ENCODE peak calls at places on chromosome 9, in seven cellular contexts. A, N, G, Y, R, B and I are unnamed samples.

GRCh38 chr9:84271004-84271886 is 69.3 kb downstream of the SLC28A3 start:
- DNase-seq in A (peak), N (peak), R (peak), G (peak), Y (peak), B (no peak), I (no peak)

GRCh38 chr9:76459691-76460635 is 981 bp downstream of the GCNT1 start:
- DNase-seq in B (no peak), Y (peak), N (peak), R (peak), G (peak), A (peak), I (no peak)

GRCh38 chr9:128416432-128417019 is 4.1 kb upstream of the CERCAM start:
- DNase-seq in Y (no peak), R (no peak), N (no peak), B (no peak), A (no peak), G (no peak), I (no peak)

GRCh38 chr9:114804504-114804903 is 1.3 kb downstream of the TNFSF15 start:
- DNase-seq in G (peak), Y (peak), B (peak), R (no peak), N (peak), A (peak), I (peak)

GRCh38 chr9:1457460-1457859 is 407.3 kb downstream of the DMRT2 start:
- DNase-seq in R (no peak), B (no peak), N (no peak), Y (no peak), A (no peak), G (no peak), I (no peak)

GRCh38 chr9:109901191-109901590 is 121.2 kb downstream of the PALM2AKAP2 start:
- DNase-seq in G (no peak), Y (no peak), B (no peak), A (peak), N (no peak), R (no peak), I (no peak)

GRCh38 chr9:133119039-133119438 is 2.0 kb downstream of the RALGDS start:
- DNase-seq in A (no peak), R (no peak), B (no peak), G (no peak), Y (no peak), N (no peak), I (no peak)

GRCh38 chr9:99134893-99135341 is 30.0 kb downstream of the TGFBR1 start:
- DNase-seq in R (no peak), A (peak), N (no peak), Y (no peak), B (peak), G (no peak), I (peak)

GRCh38 chr9:120043448-120043847 is 536.5 kb downstream of the CDK5RAP2 start:
- DNase-seq in B (no peak), R (peak), A (no peak), Y (no peak), N (peak), G (no peak), I (no peak)

GRCh38 chr9:27865031-27865438 is 291.8 kb upstream of the C9orf72 start:
- DNase-seq in G (no peak), N (peak), Y (peak), A (peak), R (no peak), B (no peak), I (peak)

GRCh38 chr9:35940474-35941467 is 17.2 kb downstream of the OR2S2 start:
- DNase-seq in B (no peak), N (no peak), G (no peak), R (no peak), Y (no peak), A (no peak), I (no peak)

GRCh38 chr9:17521456-17521855 is 57.4 kb upstream of the SH3GL2 start:
- DNase-seq in R (no peak), B (no peak), Y (no peak), G (no peak), N (no peak), A (no peak), I (no peak)

GRCh38 chr9:17519761-17520160 is 59.1 kb upstream of the SH3GL2 start:
- DNase-seq in A (peak), B (no peak), R (no peak), G (no peak), Y (peak), N (no peak), I (no peak)

GRCh38 chr9:17520264-17521058 is 58.4 kb upstream of the SH3GL2 start:
- DNase-seq in A (no peak), R (no peak), B (no peak), G (no peak), N (no peak), Y (no peak), I (no peak)
- H3K4me3 ChIP-seq in A (no peak), R (no peak), B (no peak), G (no peak), N (no peak), Y (no peak), I (no peak)

DNA sequence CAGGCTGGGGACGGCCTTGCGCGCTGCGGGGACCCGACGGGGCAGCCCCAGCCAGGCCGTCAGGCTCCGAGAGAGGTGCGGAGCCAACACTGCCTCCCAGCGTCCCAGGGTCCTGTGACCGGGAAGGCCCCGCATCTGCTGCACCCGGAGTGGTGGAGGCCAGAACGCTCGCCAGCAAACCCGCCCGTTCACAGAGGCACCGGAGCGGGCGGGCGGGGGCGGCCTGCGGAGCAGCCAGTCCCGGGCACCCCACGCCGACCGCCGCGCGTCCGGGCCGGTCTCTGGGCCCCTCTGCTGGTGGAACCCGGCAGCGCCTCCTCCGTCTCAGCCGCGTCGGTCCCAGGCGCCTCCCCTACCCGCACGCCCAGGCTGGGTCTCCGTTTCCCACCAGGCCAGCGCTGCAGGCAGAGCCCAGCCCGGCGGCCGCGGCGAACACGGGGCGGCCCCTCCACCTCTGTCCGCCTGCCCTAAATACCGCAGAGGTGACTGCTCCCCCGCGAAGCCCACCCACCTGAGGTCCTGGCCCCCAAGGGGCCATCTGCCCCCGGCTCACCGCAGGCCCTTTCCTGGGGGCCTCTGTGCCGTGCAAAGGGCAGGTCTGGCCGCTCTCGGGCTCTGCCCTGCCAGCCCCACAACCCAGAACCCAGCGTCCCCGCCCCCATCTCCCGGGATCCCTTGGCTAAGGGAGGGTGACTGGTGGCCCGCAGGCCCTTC is 15.9 kb downstream of the EXD3 start:
- DNase-seq in A (peak), Y (no peak), R (peak), B (no peak), G (peak), N (peak), I (no peak)
- H3K4me3 ChIP-seq in A (peak), Y (peak), R (peak), B (peak), G (peak), N (peak), I (peak)

DNA sequence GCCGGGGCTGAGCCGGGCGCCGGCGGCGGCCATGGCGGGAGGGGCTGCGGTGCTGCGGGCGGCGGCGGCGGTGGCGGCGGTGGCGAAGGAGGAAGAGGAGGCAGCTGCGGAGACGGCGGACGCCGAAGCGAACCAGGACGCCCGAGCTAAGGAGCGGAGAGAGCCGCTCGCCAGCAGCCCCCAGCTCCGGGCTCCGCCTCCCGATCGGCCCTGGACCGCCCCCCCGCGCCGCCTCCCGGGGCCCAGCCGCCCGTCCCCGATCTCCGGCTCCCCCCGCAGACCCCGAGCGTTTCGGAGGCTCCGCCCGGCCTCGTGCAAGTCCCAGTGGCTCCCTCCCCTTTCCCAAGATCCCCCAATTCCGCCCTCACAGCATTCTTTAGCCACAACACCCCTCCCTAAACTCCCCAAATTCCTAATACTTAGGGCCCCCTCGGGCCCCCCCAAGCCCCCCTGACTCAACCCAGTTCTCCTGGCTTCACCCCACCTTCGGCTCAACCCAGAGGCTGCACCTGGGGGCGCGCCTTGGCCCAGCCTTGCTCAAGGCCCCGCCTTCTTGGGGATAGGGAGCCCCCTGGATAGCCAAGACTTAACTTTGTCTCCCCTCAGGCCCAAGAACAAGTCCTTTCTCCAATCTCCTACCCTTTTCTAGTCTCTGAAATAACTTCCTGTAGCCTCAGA is at the start of gene ASTN2:
- DNase-seq in G (no peak), B (no peak), A (peak), N (no peak), Y (no peak), R (peak), I (no peak)
- H3K4me3 ChIP-seq in G (peak), B (peak), A (peak), N (peak), Y (peak), R (peak), I (peak)

DNA sequence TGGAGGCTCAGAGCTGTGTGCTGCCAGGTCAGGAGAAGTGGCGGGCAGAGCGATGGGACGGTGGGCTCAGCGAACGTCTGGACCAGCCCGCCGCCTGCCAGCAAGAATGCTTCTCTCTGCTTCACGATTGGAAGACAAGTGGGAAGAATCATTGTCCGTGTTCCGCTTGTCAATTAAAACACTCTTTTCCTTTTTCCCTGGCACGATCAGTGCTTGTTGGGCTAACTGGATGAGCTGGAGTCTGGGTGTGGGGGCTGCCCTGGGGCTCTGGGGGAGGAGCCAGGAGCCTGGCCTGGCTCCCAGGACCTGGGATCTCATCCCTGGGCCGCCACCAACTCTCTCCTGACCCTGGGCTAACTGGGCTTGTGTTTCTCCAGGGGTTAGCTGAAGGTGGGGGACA is 1.7 kb downstream of the COL5A1 start:
- DNase-seq in A (peak), R (no peak), N (no peak), Y (no peak), G (no peak), B (no peak), I (no peak)
- H3K4me3 ChIP-seq in A (peak), R (peak), N (no peak), Y (peak), G (peak), B (peak), I (peak)

DNA sequence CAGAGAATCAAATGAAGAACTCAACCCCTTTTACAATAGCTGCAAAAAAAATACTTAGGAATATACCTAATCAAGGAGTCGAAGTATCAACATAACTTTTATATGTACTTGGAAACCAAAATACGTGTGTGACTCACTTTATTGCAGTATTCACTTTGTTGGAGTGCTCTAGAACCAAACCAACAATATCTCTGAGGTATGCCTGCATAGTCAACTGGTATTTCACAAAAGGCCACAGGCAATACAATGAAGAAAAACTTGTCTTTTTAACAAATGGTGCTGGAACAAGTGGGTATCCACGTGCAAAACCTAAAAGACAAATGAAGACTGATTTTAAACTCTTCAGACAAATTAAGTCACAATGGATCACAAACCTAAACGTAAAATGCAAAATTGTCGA is 385.7 kb downstream of the TLE1 start:
- DNase-seq in R (no peak), A (no peak), N (peak), B (no peak), G (no peak), Y (no peak), I (no peak)
- H3K4me3 ChIP-seq in R (no peak), A (no peak), N (no peak), B (no peak), G (no peak), Y (no peak), I (no peak)